ENCODE peak calls at places on chromosome 15, in nine cellular contexts. One of them, this sample, is unnamed.

GRCh38 chr15:32646304-32646703 is 4.8 kb downstream of the SCG5 start:
- DNase-seq in epithelial cell of esophagus: no peak
- DNase-seq in right atrium auricular region: no peak
- DNase-seq in progenitor cell of endocrine pancreas: no peak
- DNase-seq in BJ: no peak
- DNase-seq in tibial artery: no peak
- DNase-seq in H9: no peak
- DNase-seq in uterus: no peak
- DNase-seq in gastrocnemius medialis: no peak
- DNase-seq in this sample: no peak

GRCh38 chr15:40990080-40990479 is 36.8 kb downstream of the CHAC1 start:
- DNase-seq in uterus: no peak
- DNase-seq in progenitor cell of endocrine pancreas: no peak
- DNase-seq in gastrocnemius medialis: no peak
- DNase-seq in right atrium auricular region: no peak
- DNase-seq in tibial artery: no peak
- DNase-seq in BJ: no peak
- DNase-seq in H9: no peak
- DNase-seq in epithelial cell of esophagus: no peak
- DNase-seq in this sample: no peak

GRCh38 chr15:84747423-84748273 is 744 bp upstream of the ZNF592 start:
- DNase-seq in BJ: no peak
- DNase-seq in progenitor cell of endocrine pancreas: peak; percentile 64
- DNase-seq in H9: peak; percentile 82
- DNase-seq in epithelial cell of esophagus: peak; percentile 73
- DNase-seq in uterus: peak; percentile 72
- DNase-seq in tibial artery: peak; percentile 86
- DNase-seq in gastrocnemius medialis: peak; percentile 40
- DNase-seq in right atrium auricular region: peak; percentile 83
- DNase-seq in this sample: peak; percentile 79

GRCh38 chr15:32124726-32125125 is 94.4 kb downstream of the CHRNA7 start:
- DNase-seq in BJ: no peak
- DNase-seq in epithelial cell of esophagus: no peak
- DNase-seq in H9: no peak
- DNase-seq in tibial artery: no peak
- DNase-seq in right atrium auricular region: no peak
- DNase-seq in uterus: no peak
- DNase-seq in progenitor cell of endocrine pancreas: no peak
- DNase-seq in gastrocnemius medialis: no peak
- DNase-seq in this sample: no peak

GRCh38 chr15:51801391-51801835 is 28.0 kb upstream of the TMOD3 start:
- DNase-seq in uterus: no peak
- DNase-seq in tibial artery: no peak
- DNase-seq in gastrocnemius medialis: no peak
- DNase-seq in H9: peak; percentile 63
- DNase-seq in BJ: no peak
- DNase-seq in epithelial cell of esophagus: peak; percentile 28
- DNase-seq in right atrium auricular region: no peak
- DNase-seq in progenitor cell of endocrine pancreas: no peak
- DNase-seq in this sample: peak; percentile 75

GRCh38 chr15:81939604-81940440 is 106.0 kb downstream of the MEX3B start:
- DNase-seq in uterus: no peak
- DNase-seq in H9: no peak
- DNase-seq in BJ: no peak
- DNase-seq in right atrium auricular region: no peak
- DNase-seq in gastrocnemius medialis: no peak
- DNase-seq in tibial artery: no peak
- DNase-seq in epithelial cell of esophagus: peak; percentile 58
- DNase-seq in progenitor cell of endocrine pancreas: no peak
- DNase-seq in this sample: no peak

GRCh38 chr15:36373549-36373948 is 205.9 kb upstream of the CDIN1 start:
- DNase-seq in BJ: no peak
- DNase-seq in epithelial cell of esophagus: no peak
- DNase-seq in right atrium auricular region: no peak
- DNase-seq in tibial artery: no peak
- DNase-seq in gastrocnemius medialis: no peak
- DNase-seq in H9: no peak
- DNase-seq in uterus: no peak
- DNase-seq in progenitor cell of endocrine pancreas: no peak
- DNase-seq in this sample: no peak

GRCh38 chr15:51299187-51300015 is 39.0 kb downstream of the CYP19A1 start:
- DNase-seq in right atrium auricular region: no peak
- DNase-seq in gastrocnemius medialis: no peak
- DNase-seq in progenitor cell of endocrine pancreas: no peak
- DNase-seq in H9: no peak
- DNase-seq in tibial artery: no peak
- DNase-seq in uterus: no peak
- DNase-seq in epithelial cell of esophagus: no peak
- DNase-seq in BJ: no peak
- DNase-seq in this sample: no peak

GRCh38 chr15:62067448-62068044 is 769 bp downstream of the C2CD4A start:
- DNase-seq in epithelial cell of esophagus: peak; percentile 30
- DNase-seq in tibial artery: no peak
- DNase-seq in gastrocnemius medialis: no peak
- DNase-seq in uterus: peak; percentile 22
- DNase-seq in H9: peak; percentile 50
- DNase-seq in BJ: no peak
- DNase-seq in progenitor cell of endocrine pancreas: peak; percentile 21
- DNase-seq in right atrium auricular region: no peak
- DNase-seq in this sample: peak; percentile 37

GRCh38 chr15:63323798-63324651 is 46.6 kb downstream of the APH1B start:
- DNase-seq in BJ: no peak
- DNase-seq in right atrium auricular region: no peak
- DNase-seq in uterus: no peak
- DNase-seq in H9: no peak
- DNase-seq in progenitor cell of endocrine pancreas: no peak
- DNase-seq in gastrocnemius medialis: no peak
- DNase-seq in tibial artery: no peak
- DNase-seq in epithelial cell of esophagus: no peak
- DNase-seq in this sample: no peak

GRCh38 chr15:43529587-43530345 is 12.4 kb downstream of the MAP1A start:
- DNase-seq in progenitor cell of endocrine pancreas: no peak
- DNase-seq in uterus: no peak
- DNase-seq in BJ: no peak
- DNase-seq in right atrium auricular region: peak; percentile 36
- DNase-seq in H9: no peak
- DNase-seq in epithelial cell of esophagus: no peak
- DNase-seq in gastrocnemius medialis: no peak
- DNase-seq in tibial artery: no peak
- DNase-seq in this sample: no peak

GRCh38 chr15:99437315-99438221 is 128.2 kb upstream of the MEF2A start:
- DNase-seq in epithelial cell of esophagus: no peak
- DNase-seq in progenitor cell of endocrine pancreas: peak; percentile 6
- DNase-seq in tibial artery: peak; percentile 66
- DNase-seq in uterus: peak; percentile 16
- DNase-seq in right atrium auricular region: peak; percentile 61
- DNase-seq in BJ: no peak
- DNase-seq in gastrocnemius medialis: no peak
- DNase-seq in H9: peak; percentile 26
- DNase-seq in this sample: peak; percentile 13

GRCh38 chr15:60620707-60621106 is 141.8 kb upstream of the ICE2 start:
- DNase-seq in right atrium auricular region: no peak
- DNase-seq in H9: peak; percentile 72
- DNase-seq in epithelial cell of esophagus: peak; percentile 76
- DNase-seq in gastrocnemius medialis: peak; percentile 52
- DNase-seq in uterus: peak; percentile 52
- DNase-seq in BJ: no peak
- DNase-seq in tibial artery: no peak
- DNase-seq in progenitor cell of endocrine pancreas: no peak
- DNase-seq in this sample: no peak

GRCh38 chr15:66080791-66081475 is 172.6 kb downstream of the MEGF11 start:
- DNase-seq in uterus: peak; percentile 22
- DNase-seq in H9: peak; percentile 66
- DNase-seq in progenitor cell of endocrine pancreas: peak; percentile 24
- DNase-seq in right atrium auricular region: no peak
- DNase-seq in tibial artery: peak; percentile 54
- DNase-seq in gastrocnemius medialis: no peak
- DNase-seq in BJ: no peak
- DNase-seq in epithelial cell of esophagus: peak; percentile 55
- DNase-seq in this sample: peak; percentile 40

GRCh38 chr15:31241888-31242287 is 84.7 kb upstream of the KLF13 start:
- DNase-seq in progenitor cell of endocrine pancreas: no peak
- DNase-seq in gastrocnemius medialis: no peak
- DNase-seq in tibial artery: no peak
- DNase-seq in H9: no peak
- DNase-seq in BJ: no peak
- DNase-seq in uterus: no peak
- DNase-seq in epithelial cell of esophagus: no peak
- DNase-seq in right atrium auricular region: no peak
- DNase-seq in this sample: no peak

GRCh38 chr15:57743424-57743823 is 36.9 kb downstream of the POLR2M start:
- DNase-seq in gastrocnemius medialis: no peak
- DNase-seq in BJ: no peak
- DNase-seq in epithelial cell of esophagus: peak; percentile 21
- DNase-seq in tibial artery: no peak
- DNase-seq in H9: peak; percentile 47
- DNase-seq in right atrium auricular region: no peak
- DNase-seq in uterus: no peak
- DNase-seq in progenitor cell of endocrine pancreas: no peak
- DNase-seq in this sample: no peak
- TF ChIP-seq CTCF in gastrocnemius medialis: no peak
- TF ChIP-seq CTCF in BJ: peak; percentile 16
- TF ChIP-seq CTCF in epithelial cell of esophagus: peak; percentile 29
- TF ChIP-seq CTCF in tibial artery: no peak
- TF ChIP-seq CTCF in H9: peak; percentile 52
- TF ChIP-seq CTCF in right atrium auricular region: no peak
- TF ChIP-seq CTCF in uterus: no peak
- TF ChIP-seq CTCF in progenitor cell of endocrine pancreas: no peak
- TF ChIP-seq CTCF in this sample: no peak

DNA sequence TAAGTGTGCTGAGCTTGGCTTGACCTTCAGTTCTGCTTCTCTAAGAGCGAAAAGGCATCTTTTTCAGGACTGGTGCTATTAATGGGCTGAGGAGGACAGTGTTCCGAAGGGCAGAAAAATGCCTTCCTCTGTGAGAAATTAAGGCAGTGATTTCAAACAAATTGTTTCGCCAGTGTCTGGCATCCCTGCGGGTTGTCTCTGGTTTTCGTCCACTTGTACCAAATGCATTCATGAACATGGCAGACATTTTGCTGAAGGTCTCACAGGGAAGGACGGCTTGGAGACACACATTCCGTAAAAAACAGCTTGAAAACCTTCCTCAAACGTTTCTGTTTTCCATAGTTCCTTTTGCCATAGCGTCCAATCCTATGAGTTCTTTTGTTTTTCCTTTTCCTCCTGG is 57.1 kb downstream of the CEMIP start:
- DNase-seq in BJ: no peak
- DNase-seq in H9: no peak
- DNase-seq in epithelial cell of esophagus: no peak
- DNase-seq in gastrocnemius medialis: no peak
- DNase-seq in uterus: no peak
- DNase-seq in progenitor cell of endocrine pancreas: no peak
- DNase-seq in right atrium auricular region: no peak
- DNase-seq in tibial artery: no peak
- DNase-seq in this sample: no peak
- TF ChIP-seq CTCF in BJ: no peak
- TF ChIP-seq CTCF in H9: no peak
- TF ChIP-seq CTCF in epithelial cell of esophagus: no peak
- TF ChIP-seq CTCF in gastrocnemius medialis: no peak
- TF ChIP-seq CTCF in uterus: no peak
- TF ChIP-seq CTCF in progenitor cell of endocrine pancreas: no peak
- TF ChIP-seq CTCF in right atrium auricular region: no peak
- TF ChIP-seq CTCF in tibial artery: no peak
- TF ChIP-seq CTCF in this sample: no peak

GRCh38 chr15:70214266-70214665 is 116.5 kb upstream of the TLE3 start:
- DNase-seq in progenitor cell of endocrine pancreas: no peak
- DNase-seq in BJ: no peak
- DNase-seq in right atrium auricular region: no peak
- DNase-seq in epithelial cell of esophagus: no peak
- DNase-seq in gastrocnemius medialis: no peak
- DNase-seq in tibial artery: no peak
- DNase-seq in uterus: no peak
- DNase-seq in H9: peak; percentile 30
- DNase-seq in this sample: no peak

GRCh38 chr15:70214941-70215635 is 117.4 kb upstream of the TLE3 start:
- DNase-seq in H9: no peak
- DNase-seq in uterus: no peak
- DNase-seq in BJ: no peak
- DNase-seq in tibial artery: no peak
- DNase-seq in right atrium auricular region: no peak
- DNase-seq in gastrocnemius medialis: no peak
- DNase-seq in progenitor cell of endocrine pancreas: no peak
- DNase-seq in epithelial cell of esophagus: no peak
- DNase-seq in this sample: no peak

GRCh38 chr15:70212288-70212962 is 114.7 kb upstream of the TLE3 start:
- DNase-seq in H9: peak; percentile 20
- DNase-seq in BJ: no peak
- DNase-seq in progenitor cell of endocrine pancreas: no peak
- DNase-seq in uterus: no peak
- DNase-seq in tibial artery: no peak
- DNase-seq in epithelial cell of esophagus: no peak
- DNase-seq in gastrocnemius medialis: no peak
- DNase-seq in right atrium auricular region: no peak
- DNase-seq in this sample: no peak

GRCh38 chr15:70213779-70214178 is 116.1 kb upstream of the TLE3 start:
- DNase-seq in uterus: no peak
- DNase-seq in H9: peak; percentile 14
- DNase-seq in tibial artery: no peak
- DNase-seq in progenitor cell of endocrine pancreas: no peak
- DNase-seq in BJ: no peak
- DNase-seq in epithelial cell of esophagus: no peak
- DNase-seq in gastrocnemius medialis: no peak
- DNase-seq in right atrium auricular region: no peak
- DNase-seq in this sample: no peak

GRCh38 chr15:70212963-70213315 is 115.2 kb upstream of the TLE3 start:
- DNase-seq in tibial artery: no peak
- DNase-seq in progenitor cell of endocrine pancreas: no peak
- DNase-seq in epithelial cell of esophagus: no peak
- DNase-seq in uterus: no peak
- DNase-seq in BJ: no peak
- DNase-seq in right atrium auricular region: no peak
- DNase-seq in gastrocnemius medialis: no peak
- DNase-seq in H9: peak; percentile 32
- DNase-seq in this sample: no peak
- TF ChIP-seq CTCF in tibial artery: no peak
- TF ChIP-seq CTCF in progenitor cell of endocrine pancreas: no peak
- TF ChIP-seq CTCF in epithelial cell of esophagus: no peak
- TF ChIP-seq CTCF in uterus: no peak
- TF ChIP-seq CTCF in BJ: no peak
- TF ChIP-seq CTCF in right atrium auricular region: no peak
- TF ChIP-seq CTCF in gastrocnemius medialis: no peak
- TF ChIP-seq CTCF in H9: no peak
- TF ChIP-seq CTCF in this sample: no peak

DNA sequence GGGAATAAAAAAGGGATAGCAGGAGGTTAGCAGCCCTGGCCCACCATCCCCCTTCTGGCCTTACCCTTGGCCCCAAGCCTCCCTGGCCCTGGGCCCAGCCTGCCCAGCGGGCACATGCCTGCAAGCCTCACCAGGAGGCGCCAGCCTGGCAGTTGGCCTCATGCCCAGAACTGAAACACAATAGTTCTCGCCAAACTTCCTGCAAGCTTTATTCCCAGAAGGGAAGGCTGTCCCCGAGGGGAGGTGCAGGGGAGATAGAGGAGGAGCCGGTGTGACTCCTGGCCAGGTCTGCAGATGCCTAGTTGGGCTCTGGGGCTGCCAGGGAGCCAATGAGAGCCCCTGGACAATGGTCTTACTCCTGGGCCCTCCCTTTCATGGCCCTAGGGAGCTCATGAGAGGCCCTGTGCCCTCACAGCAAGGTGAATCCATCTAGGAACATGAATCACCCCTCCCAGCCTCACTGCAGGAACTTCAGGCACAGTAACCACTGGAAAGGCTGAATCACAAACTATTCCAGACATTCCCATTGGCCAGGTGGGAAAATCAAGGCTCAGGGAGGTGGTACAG is 4.0 kb downstream of the CCDC33 start:
- DNase-seq in H9: peak; percentile 77
- DNase-seq in uterus: peak; percentile 48
- DNase-seq in epithelial cell of esophagus: peak; percentile 85
- DNase-seq in gastrocnemius medialis: peak; percentile 67
- DNase-seq in right atrium auricular region: peak; percentile 60
- DNase-seq in BJ: no peak
- DNase-seq in tibial artery: peak; percentile 92
- DNase-seq in progenitor cell of endocrine pancreas: no peak
- DNase-seq in this sample: no peak
- TF ChIP-seq CTCF in H9: peak; percentile 42
- TF ChIP-seq CTCF in uterus: peak; percentile 15
- TF ChIP-seq CTCF in epithelial cell of esophagus: peak; percentile 50
- TF ChIP-seq CTCF in gastrocnemius medialis: peak; percentile 46
- TF ChIP-seq CTCF in right atrium auricular region: no peak
- TF ChIP-seq CTCF in BJ: peak; percentile 63
- TF ChIP-seq CTCF in tibial artery: peak; percentile 47
- TF ChIP-seq CTCF in progenitor cell of endocrine pancreas: no peak
- TF ChIP-seq CTCF in this sample: no peak